ENCODE peak calls at places on chromosome 22, in eight cellular contexts. One of them, this sample, is unnamed.

GRCh38 chr22:20015971-20016733 is 471 bp downstream of the ARVCF start:
- DNase-seq in A549: no peak
- DNase-seq in K562: peak
- DNase-seq in sigmoid colon: peak
- DNase-seq in NB4: peak
- DNase-seq in HCT116: no peak
- DNase-seq in IMR-90: no peak
- DNase-seq in lower leg skin: no peak
- DNase-seq in this sample: peak

GRCh38 chr22:22045576-22046335 is 63.2 kb upstream of the TOP3B start:
- DNase-seq in A549: no peak
- DNase-seq in K562: no peak
- DNase-seq in sigmoid colon: no peak
- DNase-seq in NB4: no peak
- DNase-seq in HCT116: no peak
- DNase-seq in IMR-90: no peak
- DNase-seq in lower leg skin: no peak
- DNase-seq in this sample: no peak

GRCh38 chr22:48772286-48772907 is 1055.3 kb downstream of the BRD1 start:
- DNase-seq in A549: no peak
- DNase-seq in K562: no peak
- DNase-seq in sigmoid colon: no peak
- DNase-seq in NB4: no peak
- DNase-seq in HCT116: no peak
- DNase-seq in IMR-90: no peak
- DNase-seq in lower leg skin: peak
- DNase-seq in this sample: no peak

GRCh38 chr22:49302530-49302929 is 525.1 kb downstream of the BRD1 start:
- DNase-seq in A549: no peak
- DNase-seq in K562: no peak
- DNase-seq in sigmoid colon: no peak
- DNase-seq in NB4: no peak
- DNase-seq in HCT116: no peak
- DNase-seq in IMR-90: no peak
- DNase-seq in lower leg skin: no peak
- DNase-seq in this sample: no peak

GRCh38 chr22:49914256-49914655 is 4.0 kb downstream of the ALG12 start:
- DNase-seq in A549: no peak
- DNase-seq in K562: no peak
- DNase-seq in sigmoid colon: no peak
- DNase-seq in NB4: no peak
- DNase-seq in HCT116: no peak
- DNase-seq in IMR-90: no peak
- DNase-seq in lower leg skin: no peak
- DNase-seq in this sample: no peak

GRCh38 chr22:28703436-28703835 is 23.8 kb upstream of the TTC28 start:
- DNase-seq in A549: no peak
- DNase-seq in K562: no peak
- DNase-seq in sigmoid colon: no peak
- DNase-seq in NB4: no peak
- DNase-seq in HCT116: no peak
- DNase-seq in IMR-90: no peak
- DNase-seq in lower leg skin: no peak
- DNase-seq in this sample: no peak

GRCh38 chr22:17199131-17199731 is 20.0 kb downstream of the ADA2 start:
- DNase-seq in A549: no peak
- DNase-seq in K562: no peak
- DNase-seq in sigmoid colon: no peak
- DNase-seq in NB4: no peak
- DNase-seq in HCT116: no peak
- DNase-seq in IMR-90: peak
- DNase-seq in lower leg skin: peak
- DNase-seq in this sample: no peak

GRCh38 chr22:33049125-33049729 is 9.0 kb downstream of the SYN3 start:
- DNase-seq in A549: peak
- DNase-seq in K562: peak
- DNase-seq in sigmoid colon: peak
- DNase-seq in NB4: peak
- DNase-seq in HCT116: peak
- DNase-seq in IMR-90: peak
- DNase-seq in lower leg skin: peak
- DNase-seq in this sample: peak

DNA sequence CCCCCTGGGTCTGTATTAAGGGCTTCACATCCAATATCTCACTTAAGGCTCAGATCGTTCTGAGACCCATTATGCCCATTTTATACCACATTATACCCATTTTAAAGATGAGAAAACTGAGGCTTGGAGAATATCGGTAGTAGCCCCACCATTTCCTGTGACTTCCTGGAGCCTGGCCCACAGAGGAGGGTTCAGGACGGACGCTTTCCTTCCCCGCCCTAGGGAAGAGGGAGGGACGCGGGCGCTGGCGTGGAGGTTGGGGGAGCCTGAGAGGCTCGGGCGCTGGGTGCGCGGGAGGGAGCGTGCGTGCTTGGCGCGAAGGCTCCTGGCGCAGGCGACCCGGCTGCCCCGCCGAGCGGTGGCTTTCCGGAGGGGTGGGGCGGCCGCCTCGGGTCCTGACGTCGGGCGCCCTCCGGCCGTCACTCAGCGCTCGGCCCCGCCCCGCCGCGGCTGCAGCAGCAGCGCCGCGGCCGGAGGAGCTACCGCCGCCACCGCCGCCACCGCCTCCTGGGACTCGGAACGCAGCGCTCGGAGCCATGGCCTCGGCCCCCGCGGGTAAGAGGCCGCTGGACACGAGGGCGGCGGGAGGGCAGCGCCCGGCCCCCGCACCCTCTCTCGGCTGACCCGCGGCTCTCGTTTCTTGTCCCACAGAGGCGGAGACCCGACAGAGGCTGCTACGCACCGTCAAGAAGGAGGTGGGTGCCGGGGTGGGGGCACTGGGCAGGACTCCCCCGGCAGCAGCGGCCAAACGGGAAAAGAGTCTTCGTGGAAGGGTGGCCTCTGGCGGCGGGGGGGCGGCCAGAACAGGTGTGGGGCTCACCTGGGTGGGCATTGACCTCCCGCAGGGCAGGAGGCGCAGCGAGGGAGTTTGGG is at the start of gene SGSM1:
- DNase-seq in A549: peak
- DNase-seq in K562: peak
- DNase-seq in sigmoid colon: peak
- DNase-seq in NB4: peak
- DNase-seq in HCT116: peak
- DNase-seq in IMR-90: peak
- DNase-seq in lower leg skin: peak
- DNase-seq in this sample: peak
- TF ChIP-seq POLR2A in A549: peak
- TF ChIP-seq POLR2A in K562: no peak
- TF ChIP-seq POLR2A in sigmoid colon: no peak
- TF ChIP-seq POLR2A in NB4: no peak
- TF ChIP-seq POLR2A in HCT116: peak
- TF ChIP-seq POLR2A in IMR-90: no peak
- TF ChIP-seq POLR2A in lower leg skin: no peak
- TF ChIP-seq POLR2A in this sample: peak

GRCh38 chr22:41021655-41022454 is 70.5 kb upstream of the EP300 start:
- DNase-seq in A549: peak
- DNase-seq in K562: peak
- DNase-seq in sigmoid colon: peak
- DNase-seq in NB4: peak
- DNase-seq in HCT116: peak
- DNase-seq in IMR-90: peak
- DNase-seq in lower leg skin: peak
- DNase-seq in this sample: peak
- TF ChIP-seq POLR2A in A549: peak
- TF ChIP-seq POLR2A in K562: peak
- TF ChIP-seq POLR2A in sigmoid colon: peak
- TF ChIP-seq POLR2A in NB4: peak
- TF ChIP-seq POLR2A in HCT116: peak
- TF ChIP-seq POLR2A in IMR-90: no peak
- TF ChIP-seq POLR2A in lower leg skin: no peak
- TF ChIP-seq POLR2A in this sample: no peak

DNA sequence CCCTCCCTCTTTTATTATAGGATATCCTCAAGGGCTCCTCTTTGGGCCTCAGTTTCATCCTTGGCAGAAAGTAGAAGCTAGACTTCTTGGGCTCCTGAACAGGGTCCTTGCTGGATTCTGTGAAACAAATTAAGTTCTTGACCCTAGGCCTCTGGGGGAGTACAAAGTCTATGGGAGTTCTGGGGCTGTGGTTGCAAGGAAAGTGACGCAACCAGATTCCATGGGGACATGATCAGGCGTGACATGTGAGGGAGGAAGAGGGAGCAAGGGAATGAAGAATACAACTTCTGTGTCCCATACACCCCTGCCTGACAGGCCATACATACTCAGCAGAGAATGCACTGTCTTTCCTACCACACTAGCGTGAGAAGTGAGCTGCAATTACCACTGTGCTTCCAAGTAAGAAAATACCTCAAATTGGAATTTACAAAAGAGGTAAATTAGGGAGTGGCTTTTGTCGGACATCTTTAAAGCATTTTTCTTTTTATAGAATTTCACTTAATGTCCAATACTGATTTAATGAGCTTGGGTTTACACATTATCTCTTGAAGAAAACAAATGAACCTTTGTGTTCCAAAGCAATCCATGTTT is 38.7 kb downstream of the LIMK2 start:
- DNase-seq in A549: no peak
- DNase-seq in K562: no peak
- DNase-seq in sigmoid colon: no peak
- DNase-seq in NB4: peak
- DNase-seq in HCT116: no peak
- DNase-seq in IMR-90: no peak
- DNase-seq in lower leg skin: no peak
- DNase-seq in this sample: no peak
- TF ChIP-seq POLR2A in A549: no peak
- TF ChIP-seq POLR2A in K562: no peak
- TF ChIP-seq POLR2A in sigmoid colon: no peak
- TF ChIP-seq POLR2A in NB4: no peak
- TF ChIP-seq POLR2A in HCT116: no peak
- TF ChIP-seq POLR2A in IMR-90: no peak
- TF ChIP-seq POLR2A in lower leg skin: no peak
- TF ChIP-seq POLR2A in this sample: no peak

DNA sequence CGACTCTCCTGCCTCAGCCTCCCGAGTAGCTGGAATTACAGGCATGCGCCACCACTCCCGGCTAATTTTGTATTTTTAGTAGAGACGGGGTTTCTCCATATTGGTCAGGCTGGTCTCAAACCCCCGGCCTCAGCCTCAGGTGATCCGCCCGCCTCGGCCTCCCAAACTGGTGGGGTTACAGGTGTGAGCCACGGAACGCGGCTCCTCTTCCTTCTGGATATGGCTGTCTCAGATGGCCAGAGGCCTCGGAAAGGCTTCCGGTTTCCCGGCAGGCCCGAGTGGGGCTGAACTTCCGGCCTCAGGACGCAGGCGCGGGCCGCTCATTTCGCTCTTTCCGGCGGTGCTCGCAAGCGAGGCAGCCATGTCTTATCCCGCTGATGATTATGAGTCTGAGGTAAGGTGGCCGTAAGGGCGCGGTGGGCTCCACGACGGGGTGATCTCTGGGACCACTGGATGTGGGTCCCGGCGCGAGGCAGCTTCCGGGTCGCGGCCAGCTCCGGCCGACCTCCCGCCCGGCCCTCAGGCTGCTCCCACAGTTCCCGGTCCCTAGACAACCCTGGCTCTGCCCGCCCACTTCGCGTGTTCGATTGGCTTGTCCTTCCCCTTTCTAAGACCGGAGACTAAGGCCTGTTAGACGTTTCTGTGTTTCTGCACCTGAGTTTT is at the start of gene EIF3L:
- DNase-seq in A549: peak
- DNase-seq in K562: peak
- DNase-seq in sigmoid colon: peak
- DNase-seq in NB4: peak
- DNase-seq in HCT116: peak
- DNase-seq in IMR-90: peak
- DNase-seq in lower leg skin: peak
- DNase-seq in this sample: peak
- TF ChIP-seq POLR2A in A549: peak
- TF ChIP-seq POLR2A in K562: peak
- TF ChIP-seq POLR2A in sigmoid colon: peak
- TF ChIP-seq POLR2A in NB4: peak
- TF ChIP-seq POLR2A in HCT116: peak
- TF ChIP-seq POLR2A in IMR-90: peak
- TF ChIP-seq POLR2A in lower leg skin: peak
- TF ChIP-seq POLR2A in this sample: peak

DNA sequence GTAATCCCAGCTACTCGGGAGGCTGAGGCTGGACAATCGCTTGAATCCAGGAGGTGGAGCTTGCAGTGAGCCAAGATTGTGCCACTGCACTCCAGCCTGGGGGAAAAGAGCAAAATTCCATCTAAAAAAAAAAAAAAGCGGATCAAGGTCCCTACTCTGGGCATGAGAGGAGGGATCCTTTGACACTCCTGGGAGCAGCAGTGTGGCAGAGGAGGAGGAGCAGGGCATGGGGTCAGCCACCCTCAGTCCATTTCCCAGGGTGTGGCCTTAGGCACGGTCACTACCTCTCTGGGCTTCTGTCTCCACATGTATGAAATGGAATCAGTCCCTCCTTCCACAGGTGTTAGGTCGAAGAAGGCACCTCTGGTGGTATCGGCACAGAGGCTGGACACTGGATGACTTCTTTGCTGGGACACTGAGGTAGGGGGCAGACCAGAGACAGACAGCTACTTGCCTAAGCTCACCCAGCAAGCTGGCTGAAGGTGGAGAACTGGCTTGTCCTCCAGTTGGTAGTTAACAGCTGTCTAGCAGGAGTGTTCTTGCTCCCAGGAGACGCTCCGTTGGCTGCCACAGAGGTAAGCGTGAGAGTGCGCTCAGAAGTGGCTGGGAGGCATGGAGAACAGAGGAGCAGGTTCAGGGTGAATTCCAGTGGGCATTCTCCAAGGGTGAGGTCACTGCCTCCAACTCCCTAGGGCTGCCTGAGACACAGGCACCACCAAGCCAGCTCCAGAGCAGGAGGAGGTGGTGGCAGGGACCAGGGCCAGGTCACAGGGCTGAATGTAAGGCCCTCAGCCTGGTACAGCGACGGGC is 19.6 kb downstream of the TXN2 start:
- DNase-seq in A549: peak
- DNase-seq in K562: no peak
- DNase-seq in sigmoid colon: peak
- DNase-seq in NB4: no peak
- DNase-seq in HCT116: no peak
- DNase-seq in IMR-90: peak
- DNase-seq in lower leg skin: no peak
- DNase-seq in this sample: no peak
- TF ChIP-seq POLR2A in A549: no peak
- TF ChIP-seq POLR2A in K562: no peak
- TF ChIP-seq POLR2A in sigmoid colon: no peak
- TF ChIP-seq POLR2A in NB4: no peak
- TF ChIP-seq POLR2A in HCT116: no peak
- TF ChIP-seq POLR2A in IMR-90: no peak
- TF ChIP-seq POLR2A in lower leg skin: no peak
- TF ChIP-seq POLR2A in this sample: no peak

DNA sequence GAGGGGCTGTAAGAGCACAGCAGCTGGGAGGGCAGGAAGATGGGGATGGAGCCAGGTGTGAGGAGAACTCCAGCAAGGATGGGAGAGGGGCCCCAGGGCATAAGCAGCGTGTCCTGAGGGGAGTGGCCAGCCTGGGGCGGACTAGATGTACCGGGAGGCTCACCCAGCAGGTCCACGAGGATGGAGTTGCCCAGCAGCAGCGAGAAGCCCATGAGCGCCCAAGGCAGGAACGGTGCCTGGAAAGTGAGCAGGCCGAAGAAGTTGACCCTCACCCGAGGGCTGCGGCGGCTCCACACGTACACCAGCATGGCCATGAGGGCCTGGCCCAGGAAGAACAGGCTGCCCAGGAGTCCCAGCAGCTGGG is 1.3 kb downstream of the DERL3 start:
- DNase-seq in A549: no peak
- DNase-seq in K562: no peak
- DNase-seq in sigmoid colon: no peak
- DNase-seq in NB4: no peak
- DNase-seq in HCT116: no peak
- DNase-seq in IMR-90: no peak
- DNase-seq in lower leg skin: no peak
- DNase-seq in this sample: no peak
- TF ChIP-seq POLR2A in A549: no peak
- TF ChIP-seq POLR2A in K562: no peak
- TF ChIP-seq POLR2A in sigmoid colon: no peak
- TF ChIP-seq POLR2A in NB4: no peak
- TF ChIP-seq POLR2A in HCT116: no peak
- TF ChIP-seq POLR2A in IMR-90: no peak
- TF ChIP-seq POLR2A in lower leg skin: no peak
- TF ChIP-seq POLR2A in this sample: no peak

This sample was measured in erythroblast.